ENCODE peak calls at places on chromosome 15, in seven cellular contexts. One of them, this sample, is unnamed.

GRCh38 chr15:100383302-100384107 is 41.7 kb upstream of the ADAMTS17 start:
- DNase-seq in K562: no peak
- DNase-seq in H1: peak
- DNase-seq in GM12878: no peak
- DNase-seq in HCT116: peak
- DNase-seq in HepG2: peak
- DNase-seq in SK-N-SH: peak
- DNase-seq in this sample: peak

GRCh38 chr15:32790352-32790999 is 72.7 kb downstream of the GREM1 start:
- DNase-seq in GM12878: no peak
- DNase-seq in HepG2: peak
- DNase-seq in H1: no peak
- DNase-seq in SK-N-SH: no peak
- DNase-seq in HCT116: no peak
- DNase-seq in K562: no peak
- DNase-seq in this sample: no peak

GRCh38 chr15:88711806-88712205 is 73.0 kb downstream of the ISG20 start:
- DNase-seq in HepG2: no peak
- DNase-seq in H1: no peak
- DNase-seq in SK-N-SH: no peak
- DNase-seq in K562: no peak
- DNase-seq in HCT116: no peak
- DNase-seq in GM12878: no peak
- DNase-seq in this sample: no peak

GRCh38 chr15:43285609-43286037 is 18.9 kb upstream of the TGM5 start:
- DNase-seq in H1: peak
- DNase-seq in SK-N-SH: peak
- DNase-seq in GM12878: peak
- DNase-seq in K562: peak
- DNase-seq in HCT116: peak
- DNase-seq in HepG2: peak
- DNase-seq in this sample: peak

GRCh38 chr15:32824777-32825176 is 107.0 kb downstream of the GREM1 start:
- DNase-seq in HepG2: peak
- DNase-seq in SK-N-SH: no peak
- DNase-seq in HCT116: no peak
- DNase-seq in H1: no peak
- DNase-seq in K562: no peak
- DNase-seq in GM12878: no peak
- DNase-seq in this sample: no peak

GRCh38 chr15:44500555-44500954 is 36.4 kb upstream of the EIF3J start:
- DNase-seq in SK-N-SH: no peak
- DNase-seq in HCT116: no peak
- DNase-seq in GM12878: no peak
- DNase-seq in K562: no peak
- DNase-seq in HepG2: no peak
- DNase-seq in H1: no peak
- DNase-seq in this sample: no peak

GRCh38 chr15:23866832-23867231 is 179.7 kb upstream of the NDN start:
- DNase-seq in HCT116: no peak
- DNase-seq in HepG2: peak
- DNase-seq in GM12878: no peak
- DNase-seq in H1: no peak
- DNase-seq in SK-N-SH: peak
- DNase-seq in K562: no peak
- DNase-seq in this sample: peak

GRCh38 chr15:39687965-39688364 is 94.7 kb downstream of the FSIP1 start:
- DNase-seq in GM12878: no peak
- DNase-seq in HepG2: no peak
- DNase-seq in SK-N-SH: no peak
- DNase-seq in HCT116: no peak
- DNase-seq in K562: no peak
- DNase-seq in H1: no peak
- DNase-seq in this sample: peak

GRCh38 chr15:60932051-60932915 is 296.8 kb downstream of the RORA start:
- DNase-seq in SK-N-SH: no peak
- DNase-seq in H1: no peak
- DNase-seq in K562: no peak
- DNase-seq in GM12878: no peak
- DNase-seq in HCT116: peak
- DNase-seq in HepG2: no peak
- DNase-seq in this sample: no peak

GRCh38 chr15:91689377-91689776 is 164.1 kb upstream of the SLCO3A1 start:
- DNase-seq in GM12878: no peak
- DNase-seq in K562: no peak
- DNase-seq in HepG2: no peak
- DNase-seq in SK-N-SH: no peak
- DNase-seq in H1: no peak
- DNase-seq in HCT116: no peak
- DNase-seq in this sample: no peak

GRCh38 chr15:96626936-96627577 is 296.6 kb downstream of the NR2F2 start:
- DNase-seq in GM12878: no peak
- DNase-seq in HepG2: no peak
- DNase-seq in HCT116: no peak
- DNase-seq in K562: no peak
- DNase-seq in SK-N-SH: no peak
- DNase-seq in H1: no peak
- DNase-seq in this sample: no peak

GRCh38 chr15:40549894-40550293 is 14.9 kb downstream of the CCDC32 start:
- DNase-seq in K562: no peak
- DNase-seq in H1: no peak
- DNase-seq in HepG2: no peak
- DNase-seq in SK-N-SH: no peak
- DNase-seq in GM12878: no peak
- DNase-seq in HCT116: no peak
- DNase-seq in this sample: no peak

DNA sequence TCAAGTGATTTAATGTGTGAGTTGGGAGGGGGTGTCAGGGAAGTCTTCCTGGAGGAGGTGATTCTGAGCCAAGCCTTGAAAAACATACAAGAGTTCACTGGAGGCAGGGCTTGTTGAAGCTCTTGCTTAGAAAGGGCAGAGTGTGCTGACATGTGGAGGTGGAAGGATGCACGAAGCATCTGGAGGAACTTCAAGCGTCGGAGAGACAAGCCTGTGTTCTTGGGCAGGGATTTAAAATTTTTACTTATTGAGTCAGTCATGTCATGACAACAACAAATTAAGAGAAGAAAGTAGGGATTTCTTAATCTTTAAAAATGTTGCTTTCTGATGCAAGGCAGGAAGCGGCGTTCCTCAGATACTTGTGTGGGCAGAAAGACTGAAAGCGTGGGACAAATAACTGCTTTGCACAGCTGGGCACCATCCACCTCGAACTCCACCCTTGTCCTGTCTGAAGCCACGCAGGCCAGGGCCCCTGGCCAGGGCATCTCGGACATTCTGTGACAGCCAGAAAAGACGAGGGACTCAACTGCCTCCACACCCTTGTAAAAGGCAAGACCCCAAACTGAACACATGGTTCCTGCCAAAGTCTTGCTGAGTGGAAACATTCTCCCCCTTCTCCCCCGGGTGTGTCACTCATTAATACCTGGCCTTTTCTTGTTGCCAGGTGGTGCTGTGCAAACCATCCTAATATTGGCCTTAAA is 6.9 kb upstream of the IL16 start:
- DNase-seq in HCT116: no peak
- DNase-seq in K562: no peak
- DNase-seq in HepG2: no peak
- DNase-seq in SK-N-SH: no peak
- DNase-seq in H1: peak
- DNase-seq in GM12878: no peak
- DNase-seq in this sample: no peak
- TF ChIP-seq JUND in HCT116: no peak
- TF ChIP-seq JUND in K562: no peak
- TF ChIP-seq JUND in HepG2: no peak
- TF ChIP-seq JUND in SK-N-SH: no peak
- TF ChIP-seq JUND in H1: no peak
- TF ChIP-seq JUND in GM12878: no peak
- TF ChIP-seq JUND in this sample: no peak

GRCh38 chr15:66359740-66360139 is 3.3 kb upstream of the TIPIN start:
- DNase-seq in K562: no peak
- DNase-seq in HCT116: peak
- DNase-seq in H1: no peak
- DNase-seq in SK-N-SH: no peak
- DNase-seq in HepG2: peak
- DNase-seq in GM12878: peak
- DNase-seq in this sample: no peak
- TF ChIP-seq JUND in K562: no peak
- TF ChIP-seq JUND in HCT116: peak
- TF ChIP-seq JUND in H1: no peak
- TF ChIP-seq JUND in SK-N-SH: no peak
- TF ChIP-seq JUND in HepG2: peak
- TF ChIP-seq JUND in GM12878: no peak
- TF ChIP-seq JUND in this sample: no peak

DNA sequence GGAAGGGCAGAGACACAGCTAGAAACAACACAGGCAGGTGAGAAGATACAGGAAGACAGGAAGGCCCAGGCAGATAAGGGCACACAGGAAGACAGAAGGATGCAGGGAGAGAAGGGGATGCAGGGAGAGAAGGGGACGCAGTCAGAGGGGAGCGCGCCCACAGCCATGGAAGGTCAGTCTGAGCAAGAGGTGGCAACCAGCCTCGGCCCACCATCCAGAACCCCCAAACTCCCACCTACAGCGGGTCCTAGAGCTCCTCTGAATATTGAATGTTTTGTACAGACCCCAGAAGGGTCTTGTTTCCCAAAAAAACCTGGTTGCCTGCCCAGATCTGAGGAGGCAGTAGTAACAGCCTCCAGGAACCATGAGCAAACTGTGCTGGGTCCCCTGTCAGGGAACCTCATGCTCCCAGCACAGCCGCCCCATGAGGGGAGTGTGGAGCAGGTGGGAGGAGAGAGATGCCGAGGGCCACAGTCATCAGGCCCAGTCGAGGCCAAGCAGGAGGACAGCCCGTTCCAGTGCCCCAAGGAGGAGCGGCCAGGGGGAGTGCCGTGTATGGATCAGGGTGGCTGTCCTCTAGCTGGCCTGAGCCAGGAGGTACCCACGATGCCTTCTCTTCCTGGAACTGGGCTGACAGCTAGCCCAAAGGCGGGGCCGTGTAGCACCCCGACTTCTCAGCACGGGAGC is 27.6 kb upstream of the SLC28A1 start:
- DNase-seq in K562: no peak
- DNase-seq in GM12878: no peak
- DNase-seq in HCT116: no peak
- DNase-seq in SK-N-SH: no peak
- DNase-seq in HepG2: no peak
- DNase-seq in H1: no peak
- DNase-seq in this sample: no peak
- TF ChIP-seq JUND in K562: no peak
- TF ChIP-seq JUND in GM12878: no peak
- TF ChIP-seq JUND in HCT116: no peak
- TF ChIP-seq JUND in SK-N-SH: no peak
- TF ChIP-seq JUND in HepG2: no peak
- TF ChIP-seq JUND in H1: no peak
- TF ChIP-seq JUND in this sample: no peak

DNA sequence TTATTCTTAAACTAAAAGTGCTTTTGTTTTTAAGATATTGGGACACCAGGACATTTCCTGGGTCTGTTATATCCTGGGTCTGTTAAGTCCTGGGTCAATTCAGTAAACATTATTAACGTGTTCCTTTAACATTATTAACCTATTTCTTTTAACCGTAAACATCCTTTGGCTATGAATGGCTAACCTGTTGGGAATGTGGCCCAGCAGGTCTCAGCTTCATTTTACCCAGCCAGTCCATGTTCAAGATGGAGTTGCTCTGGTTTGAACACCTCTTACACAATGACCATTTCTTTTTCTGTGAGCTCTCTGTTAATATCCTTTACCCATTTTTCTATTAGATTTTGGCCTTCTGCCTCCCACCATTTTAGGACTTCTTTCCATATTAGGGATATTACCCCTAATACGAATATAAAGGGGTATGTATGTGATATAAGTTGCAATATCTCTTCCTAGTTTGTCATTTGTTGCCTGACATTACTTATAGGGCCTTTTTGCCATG is 88.9 kb upstream of the NEDD4 start:
- DNase-seq in GM12878: no peak
- DNase-seq in H1: no peak
- DNase-seq in K562: no peak
- DNase-seq in HCT116: no peak
- DNase-seq in HepG2: no peak
- DNase-seq in SK-N-SH: no peak
- DNase-seq in this sample: peak
- TF ChIP-seq JUND in GM12878: no peak
- TF ChIP-seq JUND in H1: no peak
- TF ChIP-seq JUND in K562: no peak
- TF ChIP-seq JUND in HCT116: no peak
- TF ChIP-seq JUND in HepG2: no peak
- TF ChIP-seq JUND in SK-N-SH: no peak
- TF ChIP-seq JUND in this sample: no peak

DNA sequence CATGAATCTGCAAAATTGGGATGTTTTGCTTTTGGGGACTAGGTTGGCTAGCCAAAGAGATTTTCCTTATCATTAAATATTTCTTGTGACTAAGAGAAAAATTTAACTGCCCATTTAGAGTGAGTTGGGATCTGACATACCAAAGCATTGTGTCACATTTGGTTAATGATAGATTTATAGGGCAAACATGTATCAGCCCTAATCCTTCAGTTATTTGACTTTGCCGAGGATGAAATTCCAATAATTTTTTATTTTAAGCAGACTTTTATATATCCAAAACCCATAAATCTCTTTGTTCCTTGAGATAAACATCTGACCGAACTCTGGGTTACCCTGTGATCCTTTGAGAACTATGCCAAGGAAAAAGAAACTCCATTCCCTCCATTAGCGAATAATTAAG is 218.9 kb downstream of the CDIN1 start:
- DNase-seq in H1: no peak
- DNase-seq in SK-N-SH: no peak
- DNase-seq in K562: no peak
- DNase-seq in HCT116: no peak
- DNase-seq in HepG2: no peak
- DNase-seq in GM12878: no peak
- DNase-seq in this sample: no peak
- TF ChIP-seq JUND in H1: no peak
- TF ChIP-seq JUND in SK-N-SH: peak
- TF ChIP-seq JUND in K562: no peak
- TF ChIP-seq JUND in HCT116: no peak
- TF ChIP-seq JUND in HepG2: no peak
- TF ChIP-seq JUND in GM12878: no peak
- TF ChIP-seq JUND in this sample: no peak

DNA sequence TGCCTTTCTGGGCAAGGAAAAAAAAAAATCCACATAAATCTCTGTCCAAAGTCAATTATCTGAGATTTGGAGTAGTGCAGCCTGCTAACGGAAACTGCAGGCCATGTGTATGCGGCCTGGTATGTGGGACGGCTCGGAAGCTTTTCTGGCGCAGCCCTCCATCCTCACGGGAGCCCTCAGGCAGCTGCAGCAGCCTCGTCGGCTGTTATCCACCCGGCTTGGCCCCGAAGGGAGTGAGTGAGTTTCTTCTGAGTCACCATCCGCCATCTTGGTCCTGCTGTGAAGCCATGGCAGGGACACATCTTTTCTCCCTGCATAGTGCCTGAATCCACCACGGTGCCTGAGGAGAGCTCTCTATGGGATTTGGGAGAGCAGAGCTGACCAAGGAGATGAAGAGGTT is 62.8 kb downstream of the POLR2M start:
- DNase-seq in HCT116: no peak
- DNase-seq in SK-N-SH: no peak
- DNase-seq in GM12878: no peak
- DNase-seq in K562: no peak
- DNase-seq in H1: no peak
- DNase-seq in HepG2: no peak
- DNase-seq in this sample: no peak
- TF ChIP-seq JUND in HCT116: no peak
- TF ChIP-seq JUND in SK-N-SH: no peak
- TF ChIP-seq JUND in GM12878: no peak
- TF ChIP-seq JUND in K562: no peak
- TF ChIP-seq JUND in H1: no peak
- TF ChIP-seq JUND in HepG2: no peak
- TF ChIP-seq JUND in this sample: no peak

This sample was measured in T47D.